ENCODE peak calls at places on chromosome 10, in ten cellular contexts. X is esophagus squamous epithelium; C is fibroblast of pulmonary artery; Z is IMR-90; K is CD4-positive, alpha-beta T cell; M is fibroblast of lung; H is neural crest cell; N is H9; D is thoracic aorta; Y is astrocyte of the cerebellum. G is an unnamed sample.

GRCh38 chr10:114691442-114691941 is 33.4 kb upstream of the ABLIM1 start:
- DNase-seq in X (no peak), C (peak), Z (peak), K (no peak), M (peak), H (no peak), N (no peak), D (no peak), Y (no peak), G (no peak)

GRCh38 chr10:103204353-103205255 is 11.5 kb upstream of the NT5C2 start:
- DNase-seq in X (no peak), C (no peak), Z (peak), K (no peak), M (no peak), H (peak), N (peak), D (no peak), Y (no peak), G (no peak)

GRCh38 chr10:74047871-74048270 is 50.0 kb downstream of the VCL start:
- DNase-seq in X (no peak), C (peak), Z (peak), K (no peak), M (peak), H (no peak), N (no peak), D (no peak), Y (no peak), G (no peak)

GRCh38 chr10:97514344-97514743 is 15.6 kb downstream of the UBTD1 start:
- DNase-seq in X (no peak), C (no peak), Z (no peak), K (no peak), M (no peak), H (no peak), N (no peak), D (no peak), Y (no peak), G (no peak)

GRCh38 chr10:17512341-17513001 is 58.1 kb upstream of the ST8SIA6 start:
- DNase-seq in X (no peak), C (peak), Z (peak), K (no peak), M (peak), H (no peak), N (no peak), D (peak), Y (peak), G (no peak)

GRCh38 chr10:49325916-49326783 is 27.2 kb downstream of the C10orf71 start:
- DNase-seq in X (no peak), C (no peak), Z (no peak), K (no peak), M (no peak), H (no peak), N (no peak), D (no peak), Y (no peak), G (no peak)

GRCh38 chr10:71569775-71570588 is 149.6 kb downstream of the C10orf105 start:
- DNase-seq in X (no peak), C (peak), Z (peak), K (peak), M (peak), H (peak), N (peak), D (peak), Y (no peak), G (peak)

GRCh38 chr10:21527634-21528451 is 2.4 kb upstream of the SKIDA1 start:
- DNase-seq in X (no peak), C (peak), Z (peak), K (no peak), M (peak), H (no peak), N (no peak), D (no peak), Y (no peak), G (no peak)

GRCh38 chr10:79441433-79441832 is 4.0 kb downstream of the ZCCHC24 start:
- DNase-seq in X (no peak), C (no peak), Z (no peak), K (no peak), M (no peak), H (no peak), N (no peak), D (no peak), Y (no peak), G (no peak)

GRCh38 chr10:48467669-48468068 is 137.2 kb downstream of the ARHGAP22 start:
- DNase-seq in X (no peak), C (no peak), Z (no peak), K (no peak), M (no peak), H (no peak), N (no peak), D (no peak), Y (no peak), G (peak)

GRCh38 chr10:78518224-78518623 is 484.6 kb downstream of the RPS24 start:
- DNase-seq in X (no peak), C (no peak), Z (no peak), K (no peak), M (no peak), H (no peak), N (no peak), D (no peak), Y (no peak), G (no peak)

GRCh38 chr10:114374141-114374791 is 30.0 kb downstream of the AFAP1L2 start:
- DNase-seq in X (no peak), C (peak), Z (peak), K (no peak), M (peak), H (peak), N (no peak), D (no peak), Y (peak), G (no peak)

GRCh38 chr10:46223626-46224413 is 63.0 kb upstream of the ANTXRL start:
- DNase-seq in X (no peak), C (no peak), Z (no peak), K (no peak), M (no peak), H (no peak), N (no peak), D (no peak), Y (no peak), G (no peak)

GRCh38 chr10:77872151-77872946 is 54.2 kb downstream of the DLG5 start:
- DNase-seq in X (no peak), C (peak), Z (peak), K (no peak), M (peak), H (no peak), N (no peak), D (no peak), Y (peak), G (no peak)

GRCh38 chr10:103651783-103652476 is 158.4 kb downstream of the NEURL1 start:
- DNase-seq in X (no peak), C (no peak), Z (no peak), K (no peak), M (no peak), H (no peak), N (no peak), D (no peak), Y (no peak), G (no peak)

GRCh38 chr10:130078120-130078519 is 32.5 kb downstream of the C10orf143 start:
- DNase-seq in X (no peak), C (no peak), Z (no peak), K (no peak), M (no peak), H (no peak), N (no peak), D (no peak), Y (no peak), G (no peak)

GRCh38 chr10:132539894-132540293 is 2.3 kb downstream of the INPP5A start:
- DNase-seq in X (no peak), C (peak), Z (peak), K (no peak), M (peak), H (no peak), N (no peak), D (no peak), Y (peak), G (no peak)

GRCh38 chr10:127920319-127921074 is 13.6 kb downstream of the PTPRE start:
- DNase-seq in X (no peak), C (no peak), Z (no peak), K (no peak), M (no peak), H (no peak), N (no peak), D (no peak), Y (no peak), G (no peak)

GRCh38 chr10:61023053-61023452 is 79.1 kb upstream of the RHOBTB1 start:
- DNase-seq in X (no peak), C (no peak), Z (no peak), K (no peak), M (no peak), H (no peak), N (no peak), D (no peak), Y (no peak), G (no peak)

GRCh38 chr10:21297525-21298383 is 227.7 kb downstream of the SKIDA1 start:
- DNase-seq in X (no peak), C (peak), Z (no peak), K (no peak), M (no peak), H (no peak), N (no peak), D (no peak), Y (no peak), G (no peak)

GRCh38 chr10:119859422-119860258 is 13.0 kb downstream of the MCMBP start:
- DNase-seq in X (no peak), C (peak), Z (peak), K (no peak), M (peak), H (no peak), N (no peak), D (no peak), Y (peak), G (no peak)

GRCh38 chr10:126387041-126387908 is 1.0 kb downstream of the ADAM12 start:
- DNase-seq in X (no peak), C (peak), Z (peak), K (peak), M (peak), H (peak), N (peak), D (no peak), Y (peak), G (peak)

GRCh38 chr10:129642427-129642826 is 175.4 kb downstream of the MGMT start:
- DNase-seq in X (no peak), C (no peak), Z (no peak), K (no peak), M (peak), H (no peak), N (no peak), D (no peak), Y (no peak), G (no peak)

GRCh38 chr10:97747573-97747972 is 10.6 kb downstream of the ZFYVE27 start:
- DNase-seq in X (no peak), C (no peak), Z (no peak), K (no peak), M (no peak), H (no peak), N (no peak), D (no peak), Y (no peak), G (no peak)

GRCh38 chr10:60461688-60462087 is 72.0 kb upstream of the ANK3 start:
- DNase-seq in X (no peak), C (no peak), Z (no peak), K (no peak), M (no peak), H (no peak), N (no peak), D (no peak), Y (no peak), G (no peak)

GRCh38 chr10:76632158-76633051 is 1005.2 kb downstream of the KCNMA1 start:
- DNase-seq in X (no peak), C (peak), Z (no peak), K (no peak), M (peak), H (no peak), N (peak), D (no peak), Y (peak), G (no peak)

GRCh38 chr10:115762029-115762428 is 511.0 kb downstream of the GFRA1 start:
- DNase-seq in X (no peak), C (no peak), Z (peak), K (no peak), M (peak), H (no peak), N (no peak), D (no peak), Y (no peak), G (no peak)

GRCh38 chr10:47104786-47105385 is 193.7 kb downstream of the PTPN20 start:
- DNase-seq in X (no peak), C (no peak), Z (peak), K (no peak), M (no peak), H (no peak), N (no peak), D (no peak), Y (no peak), G (no peak)

GRCh38 chr10:34319197-34319846 is 495.8 kb downstream of the PARD3 start:
- DNase-seq in X (no peak), C (peak), Z (peak), K (no peak), M (peak), H (no peak), N (no peak), D (no peak), Y (peak), G (no peak)

GRCh38 chr10:5679606-5680005 is 5.0 kb upstream of the TASOR2 start:
- DNase-seq in X (no peak), C (peak), Z (peak), K (no peak), M (peak), H (no peak), N (no peak), D (no peak), Y (no peak), G (no peak)

GRCh38 chr10:99945286-99945685 is 64.5 kb downstream of the DNMBP start:
- DNase-seq in X (no peak), C (peak), Z (peak), K (no peak), M (peak), H (no peak), N (no peak), D (peak), Y (peak), G (no peak)

GRCh38 chr10:133390597-133391248 is 3.2 kb upstream of the MTG1 start:
- DNase-seq in X (no peak), C (no peak), Z (no peak), K (no peak), M (no peak), H (no peak), N (no peak), D (no peak), Y (no peak), G (no peak)

GRCh38 chr10:30645340-30645827 is 15.8 kb upstream of the LYZL2 start:
- DNase-seq in X (no peak), C (peak), Z (peak), K (no peak), M (peak), H (no peak), N (peak), D (no peak), Y (peak), G (no peak)

GRCh38 chr10:30647089-30647488 is 17.5 kb upstream of the LYZL2 start:
- DNase-seq in X (no peak), C (no peak), Z (no peak), K (no peak), M (no peak), H (no peak), N (no peak), D (no peak), Y (no peak), G (no peak)
- TF ChIP-seq CTCF in X (no peak), C (no peak), Z (no peak), K (no peak), M (no peak), H (no peak), N (no peak), D (no peak), Y (no peak), G (no peak)

DNA sequence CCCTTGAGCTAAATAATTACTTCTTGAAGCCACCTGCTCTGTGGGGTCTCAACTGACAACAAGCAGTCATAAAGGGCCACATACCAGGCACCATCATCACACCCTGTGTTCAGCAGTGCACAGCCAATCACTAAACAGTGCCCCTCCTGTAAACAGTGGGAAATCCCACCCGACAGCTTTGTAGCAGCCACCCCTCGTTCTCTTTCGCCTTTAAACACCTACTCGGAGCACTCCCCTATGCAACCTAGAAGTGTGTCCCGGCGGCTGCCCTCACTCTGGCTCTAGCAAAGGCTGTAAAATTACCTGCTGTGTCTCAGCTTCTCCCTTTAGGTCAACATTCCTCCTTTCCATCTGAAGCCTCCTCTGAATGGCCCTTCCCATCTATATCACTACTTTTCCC is 111.9 kb downstream of the TCERG1L start:
- DNase-seq in X (no peak), C (no peak), Z (no peak), K (no peak), M (no peak), H (no peak), N (peak), D (no peak), Y (no peak), G (no peak)
- TF ChIP-seq CTCF in X (no peak), C (no peak), Z (no peak), K (no peak), M (no peak), H (no peak), N (no peak), D (no peak), Y (no peak), G (no peak)

DNA sequence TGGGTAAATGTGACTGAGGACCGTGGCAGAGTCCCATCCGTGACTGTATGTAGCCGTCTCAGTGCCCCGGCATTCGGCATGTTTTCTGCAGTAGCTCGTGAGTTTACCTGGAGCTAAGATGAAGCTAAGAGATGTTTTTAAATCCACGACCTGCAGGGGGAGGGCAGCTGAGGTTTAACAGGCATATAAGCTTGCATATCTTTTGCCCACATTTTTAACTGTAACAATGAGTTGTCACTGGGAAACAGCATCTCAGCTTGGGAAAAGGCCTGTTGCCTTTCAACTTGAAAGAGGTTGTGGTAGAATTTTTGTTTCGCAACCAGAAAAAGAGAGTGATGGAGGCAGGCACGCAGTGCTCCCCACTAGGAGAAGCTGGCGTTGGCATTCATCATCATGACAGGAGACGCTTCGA is 77.7 kb downstream of the CELF2 start:
- DNase-seq in X (no peak), C (peak), Z (no peak), K (no peak), M (no peak), H (no peak), N (peak), D (no peak), Y (no peak), G (no peak)
- TF ChIP-seq CTCF in X (no peak), C (no peak), Z (no peak), K (no peak), M (no peak), H (no peak), N (peak), D (no peak), Y (no peak), G (no peak)

DNA sequence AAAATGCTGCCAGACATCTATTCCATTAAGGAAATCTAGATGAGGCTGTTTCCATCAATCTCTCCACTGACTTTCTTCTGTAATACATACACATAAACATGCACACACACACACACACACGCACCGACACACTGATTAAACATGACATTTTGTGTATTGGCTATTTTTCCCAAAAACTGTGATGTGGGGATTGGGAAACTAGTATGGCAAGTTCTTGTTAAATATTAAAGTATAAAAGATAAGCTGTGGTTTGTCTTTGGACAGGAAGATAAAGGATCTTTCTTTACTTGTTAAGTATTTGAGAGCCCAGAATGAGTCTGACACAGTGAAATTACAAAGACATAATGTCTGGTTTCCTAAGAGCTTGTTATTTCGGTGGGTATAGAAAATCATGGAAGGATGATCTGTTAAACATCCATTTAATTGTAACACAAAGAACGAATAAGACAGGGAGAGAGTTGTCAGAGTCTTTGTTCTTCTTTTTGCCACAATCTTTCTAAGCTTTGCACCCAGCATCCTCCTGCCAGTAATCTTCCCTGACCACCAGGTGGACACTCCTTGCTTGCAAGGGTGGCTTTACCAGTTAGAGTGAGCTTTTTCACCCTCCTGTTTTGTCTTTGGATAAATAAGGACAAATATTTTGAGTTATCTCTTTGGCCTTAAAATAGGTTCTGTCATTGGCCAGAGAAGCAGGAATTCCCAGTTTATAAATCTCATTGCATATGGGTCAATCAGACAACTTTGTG is 177.2 kb upstream of the TMEM72 start:
- DNase-seq in X (no peak), C (no peak), Z (no peak), K (no peak), M (peak), H (no peak), N (no peak), D (no peak), Y (no peak), G (no peak)
- TF ChIP-seq CTCF in X (no peak), C (peak), Z (peak), K (no peak), M (no peak), H (peak), N (peak), D (no peak), Y (peak), G (no peak)

DNA sequence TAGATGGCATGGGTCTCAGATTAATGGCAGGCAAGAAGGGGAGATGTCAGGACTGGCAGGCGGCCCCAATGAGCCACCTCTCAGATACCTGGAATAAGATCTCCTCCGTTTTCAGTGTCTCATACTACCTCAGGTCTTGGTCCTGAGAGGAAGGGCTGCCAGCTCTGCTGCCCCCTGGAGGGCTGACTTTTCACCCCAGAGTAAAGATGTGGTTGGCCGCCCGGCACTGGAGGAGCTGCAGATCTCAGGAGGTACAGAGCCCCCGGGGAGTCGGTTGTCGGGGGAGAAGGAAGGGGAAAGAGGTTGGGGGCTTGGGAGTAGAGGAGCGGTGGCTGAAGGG is 642 bp upstream of the COL13A1 start:
- DNase-seq in X (no peak), C (peak), Z (peak), K (no peak), M (peak), H (peak), N (peak), D (no peak), Y (peak), G (no peak)
- TF ChIP-seq CTCF in X (peak), C (peak), Z (peak), K (no peak), M (peak), H (peak), N (peak), D (peak), Y (peak), G (no peak)

DNA sequence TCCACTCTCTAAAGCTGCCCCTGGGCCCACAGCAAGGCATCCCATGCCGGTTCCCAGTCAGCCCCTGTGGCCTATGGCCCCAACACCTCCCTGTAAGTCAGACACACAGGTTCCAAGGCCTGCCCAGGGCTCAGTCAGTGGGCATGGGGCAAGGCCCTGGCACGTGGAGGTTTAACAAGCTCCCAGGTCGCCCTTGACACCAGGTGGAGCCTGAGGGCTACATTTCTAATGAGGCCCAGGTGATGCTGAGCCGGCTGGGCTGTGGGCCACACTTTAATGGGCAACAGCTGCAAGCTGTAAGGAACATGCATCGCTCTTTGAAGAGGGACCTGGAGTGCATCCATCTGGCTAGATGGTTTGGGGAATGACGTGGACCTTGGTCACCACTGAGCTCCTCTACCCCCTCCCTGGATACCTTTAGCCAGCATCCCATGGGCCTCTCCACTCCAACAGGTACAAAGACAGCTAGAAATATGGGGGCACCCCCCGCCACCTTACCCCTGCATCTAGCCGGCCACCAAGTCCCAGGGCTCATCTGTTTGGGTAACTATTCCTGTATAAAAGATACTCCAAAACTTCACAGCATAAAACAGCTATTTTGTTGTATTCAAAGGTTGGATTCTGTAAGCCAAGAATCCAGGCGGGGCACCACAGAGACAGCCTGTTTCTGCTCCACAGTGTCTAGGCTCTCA is 122.5 kb downstream of the OAT start:
- DNase-seq in X (no peak), C (no peak), Z (no peak), K (no peak), M (peak), H (no peak), N (peak), D (no peak), Y (peak), G (no peak)
- TF ChIP-seq CTCF in X (no peak), C (no peak), Z (no peak), K (no peak), M (no peak), H (no peak), N (peak), D (no peak), Y (peak), G (no peak)